ENCODE peak calls at places on chromosomes 13 and 19, in eight cellular contexts. H is testis, K is pancreas, D is SK-N-SH, W is uterus, Q is adrenal gland, M is heart right ventricle, T is GM12864. F is an unnamed sample.

GRCh38 chr13:79674765-79675515 is 194.0 kb downstream of the NDFIP2 start:
- DNase-seq in H (no peak), K (no peak), D (no peak), W (no peak), Q (no peak), M (no peak), T (no peak), F (no peak)

GRCh38 chr13:110125613-110126272 is 181.2 kb downstream of the COL4A1 start:
- DNase-seq in H (no peak), K (no peak), D (no peak), W (no peak), Q (no peak), M (no peak), T (no peak), F (no peak)

GRCh38 chr19:12838893-12839656 is 760 bp downstream of the MAST1 start:
- DNase-seq in H (no peak), K (no peak), D (peak), W (no peak), Q (no peak), M (no peak), T (no peak), F (no peak)

GRCh38 chr19:869245-870177 is 10.0 kb downstream of the CFD start:
- DNase-seq in H (peak), K (no peak), D (no peak), W (peak), Q (peak), M (peak), T (no peak), F (peak)

GRCh38 chr19:51093510-51094345 is 11.0 kb upstream of the KLK14 start:
- DNase-seq in H (no peak), K (no peak), D (no peak), W (no peak), Q (no peak), M (no peak), T (no peak), F (no peak)

GRCh38 chr13:73708393-73708985 is 425.7 kb downstream of the KLF12 start:
- DNase-seq in H (peak), K (no peak), D (peak), W (peak), Q (peak), M (peak), T (no peak), F (peak)

GRCh38 chr13:100163375-100163774 is 74.5 kb downstream of the PCCA start:
- DNase-seq in H (no peak), K (no peak), D (no peak), W (no peak), Q (no peak), M (no peak), T (no peak), F (no peak)

GRCh38 chr19:39997595-39998216 is 846 bp downstream of the ZNF546 start:
- DNase-seq in H (peak), K (no peak), D (peak), W (no peak), Q (no peak), M (no peak), T (no peak), F (peak)

GRCh38 chr13:45137501-45137880 is 17.2 kb downstream of the GTF2F2 start:
- DNase-seq in H (no peak), K (no peak), D (no peak), W (no peak), Q (no peak), M (no peak), T (no peak), F (no peak)

GRCh38 chr13:106391271-106391670 is 144.2 kb downstream of the EFNB2 start:
- DNase-seq in H (no peak), K (no peak), D (no peak), W (no peak), Q (no peak), M (no peak), T (no peak), F (no peak)

GRCh38 chr13:101917833-101918755 is 465.6 kb downstream of the ITGBL1 start:
- DNase-seq in H (no peak), K (no peak), D (peak), W (no peak), Q (no peak), M (no peak), T (no peak), F (no peak)

GRCh38 chr19:18520848-18521691 is 800 bp downstream of the ELL start:
- DNase-seq in H (no peak), K (peak), D (no peak), W (peak), Q (no peak), M (peak), T (peak), F (no peak)

GRCh38 chr13:25902946-25903345 is 148.9 kb downstream of the SHISA2 start:
- DNase-seq in H (no peak), K (no peak), D (no peak), W (no peak), Q (no peak), M (no peak), T (peak), F (no peak)

GRCh38 chr13:75829874-75830273 is 193.7 kb downstream of the LMO7 start:
- DNase-seq in H (no peak), K (no peak), D (no peak), W (no peak), Q (no peak), M (no peak), T (no peak), F (peak)

GRCh38 chr19:43469160-43469480 is 3.7 kb upstream of the LYPD3 start:
- DNase-seq in H (no peak), K (no peak), D (no peak), W (no peak), Q (no peak), M (no peak), T (no peak), F (peak)

GRCh38 chr13:97275775-97276501 is 53.8 kb downstream of the MBNL2 start:
- DNase-seq in H (no peak), K (no peak), D (no peak), W (no peak), Q (no peak), M (no peak), T (no peak), F (no peak)

GRCh38 chr13:90272356-90272755 is 1075.1 kb upstream of the MIR17HG start:
- DNase-seq in H (no peak), K (no peak), D (no peak), W (no peak), Q (no peak), M (no peak), T (no peak), F (peak)

GRCh38 chr13:42272115-42272756 is at the start of gene AKAP11:
- DNase-seq in H (peak), K (peak), D (no peak), W (no peak), Q (no peak), M (peak), T (no peak), F (peak)

GRCh38 chr13:99124695-99125334 is 75.8 kb upstream of the UBAC2 start:
- DNase-seq in H (no peak), K (no peak), D (no peak), W (no peak), Q (no peak), M (no peak), T (no peak), F (peak)

GRCh38 chr13:90926459-90926858 is 421.0 kb upstream of the MIR17HG start:
- DNase-seq in H (no peak), K (no peak), D (no peak), W (no peak), Q (no peak), M (no peak), T (no peak), F (no peak)

GRCh38 chr19:42242071-42242511 is 311 bp downstream of the GSK3A start:
- DNase-seq in H (no peak), K (no peak), D (peak), W (no peak), Q (no peak), M (no peak), T (no peak), F (no peak)

GRCh38 chr13:26604784-26605183 is 47.3 kb downstream of the WASF3 start:
- DNase-seq in H (peak), K (no peak), D (no peak), W (peak), Q (peak), M (no peak), T (no peak), F (no peak)

GRCh38 chr19:43675906-43676305 is 5.9 kb upstream of the PLAUR start:
- DNase-seq in H (no peak), K (no peak), D (no peak), W (no peak), Q (no peak), M (no peak), T (no peak), F (no peak)

GRCh38 chr19:10756371-10756770 is 38.5 kb downstream of the DNM2 start:
- DNase-seq in H (no peak), K (no peak), D (no peak), W (no peak), Q (no peak), M (no peak), T (no peak), F (no peak)

GRCh38 chr13:50909605-50910482 is at the start of gene RNASEH2B:
- DNase-seq in H (peak), K (peak), D (peak), W (peak), Q (peak), M (peak), T (no peak), F (peak)

GRCh38 chr19:48539503-48540096 is 12.4 kb upstream of the SULT2B1 start:
- DNase-seq in H (no peak), K (no peak), D (peak), W (no peak), Q (no peak), M (no peak), T (no peak), F (peak)

GRCh38 chr13:41627425-41627824 is 170.1 kb downstream of the RGCC start:
- DNase-seq in H (no peak), K (no peak), D (no peak), W (no peak), Q (no peak), M (no peak), T (no peak), F (no peak)

GRCh38 chr13:35599385-35599784 is 122.9 kb upstream of the MAB21L1 start:
- DNase-seq in H (no peak), K (no peak), D (no peak), W (no peak), Q (no peak), M (no peak), T (no peak), F (peak)

GRCh38 chr19:18839465-18840287 is 7.9 kb downstream of the UPF1 start:
- DNase-seq in H (peak), K (no peak), D (no peak), W (no peak), Q (no peak), M (no peak), T (no peak), F (no peak)

GRCh38 chr13:100131863-100132574 is 43.1 kb downstream of the PCCA start:
- DNase-seq in H (no peak), K (no peak), D (peak), W (no peak), Q (no peak), M (no peak), T (no peak), F (peak)

GRCh38 chr13:36788276-36788675 is 30.7 kb upstream of the RFXAP start:
- DNase-seq in H (no peak), K (no peak), D (no peak), W (no peak), Q (no peak), M (no peak), T (no peak), F (peak)

GRCh38 chr19:44951179-44952159 is 3.7 kb upstream of the CLPTM1 start:
- DNase-seq in H (peak), K (no peak), D (peak), W (peak), Q (peak), M (peak), T (no peak), F (peak)

GRCh38 chr19:44947041-44947581 is 1.3 kb downstream of the APOC2 start:
- DNase-seq in H (no peak), K (no peak), D (no peak), W (no peak), Q (no peak), M (no peak), T (no peak), F (no peak)

GRCh38 chr19:44948237-44948636 is 2.4 kb downstream of the APOC2 start:
- DNase-seq in H (no peak), K (no peak), D (no peak), W (no peak), Q (no peak), M (no peak), T (no peak), F (no peak)

GRCh38 chr19:44948763-44949374 is 3.0 kb downstream of the APOC2 start:
- DNase-seq in H (no peak), K (no peak), D (no peak), W (no peak), Q (no peak), M (no peak), T (no peak), F (no peak)

DNA sequence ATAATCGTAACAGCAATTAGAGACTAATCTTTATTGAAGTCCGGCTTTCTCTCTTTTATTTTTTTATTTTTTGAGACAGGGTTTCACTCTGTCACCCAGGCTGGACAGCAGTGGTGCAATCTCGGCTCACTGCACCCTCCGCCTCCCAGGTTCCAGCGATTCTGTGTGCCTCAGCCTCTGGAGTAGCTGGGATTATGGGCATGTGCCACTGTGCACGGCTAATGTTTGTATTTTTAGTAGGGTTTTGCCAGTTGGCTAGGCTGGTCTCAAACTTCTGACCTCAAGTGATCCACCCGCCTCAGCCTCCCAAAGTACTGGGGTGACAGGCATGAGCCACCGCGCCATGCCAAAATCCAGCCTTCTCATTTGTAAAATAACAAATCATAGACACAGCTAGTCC is 3.7 kb downstream of the APOC2 start:
- DNase-seq in H (no peak), K (no peak), D (no peak), W (no peak), Q (no peak), M (no peak), T (no peak), F (no peak)
- TF ChIP-seq CTCF in H (no peak), K (no peak), D (no peak), W (no peak), Q (no peak), M (no peak), T (no peak), F (no peak)

GRCh38 chr19:2046046-2046907 is 4.8 kb downstream of the MKNK2 start:
- DNase-seq in H (no peak), K (peak), D (no peak), W (no peak), Q (peak), M (no peak), T (no peak), F (no peak)
- H3K4me3 ChIP-seq in H (no peak), K (no peak), D (no peak), W (no peak), Q (no peak), M (no peak), T (peak), F (no peak)

GRCh38 chr13:65929436-65929835 is 1300.7 kb downstream of the PCDH9 start:
- DNase-seq in H (no peak), K (no peak), D (no peak), W (no peak), Q (no peak), M (no peak), T (no peak), F (no peak)

GRCh38 chr13:65932013-65932412 is 1298.1 kb downstream of the PCDH9 start:
- DNase-seq in H (no peak), K (no peak), D (no peak), W (no peak), Q (no peak), M (no peak), T (no peak), F (no peak)

GRCh38 chr13:65932587-65933239 is 1297.4 kb downstream of the PCDH9 start:
- DNase-seq in H (no peak), K (no peak), D (no peak), W (no peak), Q (no peak), M (no peak), T (no peak), F (peak)

GRCh38 chr13:65921933-65922332 is 1308.2 kb downstream of the PCDH9 start:
- DNase-seq in H (no peak), K (no peak), D (no peak), W (no peak), Q (no peak), M (no peak), T (no peak), F (no peak)

GRCh38 chr13:65926750-65927171 is 1303.4 kb downstream of the PCDH9 start:
- DNase-seq in H (no peak), K (peak), D (no peak), W (no peak), Q (no peak), M (peak), T (no peak), F (no peak)
- TF ChIP-seq CTCF in H (no peak), K (peak), D (peak), W (no peak), Q (no peak), M (peak), T (no peak), F (no peak)

DNA sequence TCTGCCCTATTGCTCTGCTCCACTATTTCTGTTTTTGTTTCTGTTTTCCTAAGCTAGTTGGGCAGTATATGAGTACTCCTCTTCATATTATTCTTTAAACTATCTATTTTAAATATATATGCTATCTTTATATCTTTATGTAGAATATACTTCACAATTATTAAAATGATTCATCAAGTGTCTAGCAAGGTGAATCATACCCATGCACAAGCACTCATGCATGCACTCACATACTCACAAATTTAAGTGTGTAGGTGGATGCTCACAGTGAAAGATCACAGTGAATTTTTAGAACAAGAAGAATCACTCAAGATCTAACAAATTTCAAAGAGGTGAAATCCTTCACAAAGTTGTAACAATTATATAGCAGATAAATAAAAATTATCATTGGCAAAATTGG is 435.6 kb upstream of the SLITRK5 start:
- DNase-seq in H (no peak), K (no peak), D (no peak), W (no peak), Q (no peak), M (no peak), T (no peak), F (no peak)
- H3K4me3 ChIP-seq in H (no peak), K (no peak), D (no peak), W (no peak), Q (no peak), M (no peak), T (no peak), F (no peak)